ENCODE peak calls at places on chromosomes 5 and 9, in five cellular contexts. One of them, this sample, is unnamed. For H3K9me2, the result is how much of the 10 kb centered on the place peaks cover.

GRCh38 chr5:96829336-96829735 is 21.6 kb upstream of the ERAP1 start:
- DNase-seq in GM23248: no peak
- DNase-seq in hepatocyte: no peak
- DNase-seq in HCT116: no peak
- DNase-seq in MM.1S: no peak
- DNase-seq in this sample: no peak

GRCh38 chr5:9090381-9091026 is 455.4 kb downstream of the SEMA5A start:
- DNase-seq in HCT116: no peak
- DNase-seq in hepatocyte: no peak
- DNase-seq in GM23248: no peak
- DNase-seq in MM.1S: no peak
- DNase-seq in this sample: no peak

GRCh38 chr5:32996336-32996735 is 285.2 kb downstream of the NPR3 start:
- DNase-seq in MM.1S: no peak
- DNase-seq in GM23248: no peak
- DNase-seq in HCT116: no peak
- DNase-seq in hepatocyte: no peak
- DNase-seq in this sample: no peak

GRCh38 chr5:36206913-36207312 is 34.8 kb downstream of the NADK2 start:
- DNase-seq in GM23248: no peak
- DNase-seq in HCT116: no peak
- DNase-seq in hepatocyte: no peak
- DNase-seq in MM.1S: no peak
- DNase-seq in this sample: no peak

GRCh38 chr5:172429201-172429940 is 25.0 kb downstream of the SH3PXD2B start:
- DNase-seq in hepatocyte: peak
- DNase-seq in HCT116: no peak
- DNase-seq in GM23248: peak
- DNase-seq in MM.1S: no peak
- DNase-seq in this sample: no peak

GRCh38 chr9:136178061-136178772 is 26.7 kb downstream of the LHX3 start:
- DNase-seq in HCT116: no peak
- DNase-seq in GM23248: no peak
- DNase-seq in MM.1S: no peak
- DNase-seq in hepatocyte: no peak
- DNase-seq in this sample: no peak

GRCh38 chr5:152269533-152269932 is 135.5 kb downstream of the NMUR2 start:
- DNase-seq in hepatocyte: no peak
- DNase-seq in HCT116: no peak
- DNase-seq in MM.1S: peak
- DNase-seq in GM23248: no peak
- DNase-seq in this sample: no peak

GRCh38 chr5:17370651-17371050 is 127.4 kb upstream of the TAF11L2 start:
- DNase-seq in GM23248: no peak
- DNase-seq in hepatocyte: no peak
- DNase-seq in HCT116: no peak
- DNase-seq in MM.1S: no peak
- DNase-seq in this sample: no peak

GRCh38 chr5:3904584-3904983 is 309.0 kb downstream of the IRX1 start:
- DNase-seq in MM.1S: no peak
- DNase-seq in HCT116: no peak
- DNase-seq in GM23248: no peak
- DNase-seq in hepatocyte: no peak
- DNase-seq in this sample: no peak

GRCh38 chr5:146137967-146138403 is 32.6 kb upstream of the PLAC8L1 start:
- DNase-seq in HCT116: no peak
- DNase-seq in hepatocyte: peak
- DNase-seq in MM.1S: no peak
- DNase-seq in GM23248: no peak
- DNase-seq in this sample: peak

GRCh38 chr9:95999390-95999789 is 123.9 kb downstream of the ERCC6L2 start:
- DNase-seq in HCT116: no peak
- DNase-seq in MM.1S: no peak
- DNase-seq in GM23248: no peak
- DNase-seq in hepatocyte: no peak
- DNase-seq in this sample: no peak

GRCh38 chr5:123647066-123647465 is 135.1 kb downstream of the CSNK1G3 start:
- DNase-seq in hepatocyte: no peak
- DNase-seq in MM.1S: no peak
- DNase-seq in HCT116: no peak
- DNase-seq in GM23248: no peak
- DNase-seq in this sample: no peak

GRCh38 chr9:19456996-19457693 is 48.3 kb downstream of the ACER2 start:
- DNase-seq in HCT116: peak
- DNase-seq in MM.1S: no peak
- DNase-seq in hepatocyte: peak
- DNase-seq in GM23248: peak
- DNase-seq in this sample: peak

GRCh38 chr5:27474054-27474323 is 435.6 kb upstream of the CDH9 start:
- DNase-seq in hepatocyte: no peak
- DNase-seq in MM.1S: no peak
- DNase-seq in GM23248: peak
- DNase-seq in HCT116: no peak
- DNase-seq in this sample: no peak

GRCh38 chr9:126146254-126147145 is 180.1 kb upstream of the MVB12B start:
- DNase-seq in MM.1S: no peak
- DNase-seq in GM23248: peak
- DNase-seq in hepatocyte: peak
- DNase-seq in HCT116: no peak
- DNase-seq in this sample: peak

GRCh38 chr9:88972401-88972800 is 18.9 kb upstream of the S1PR3 start:
- DNase-seq in HCT116: no peak
- DNase-seq in GM23248: no peak
- DNase-seq in MM.1S: no peak
- DNase-seq in hepatocyte: no peak
- DNase-seq in this sample: no peak

GRCh38 chr5:172659909-172660628 is 19.0 kb downstream of the NEURL1B start:
- DNase-seq in GM23248: peak
- DNase-seq in HCT116: no peak
- DNase-seq in MM.1S: no peak
- DNase-seq in hepatocyte: peak
- DNase-seq in this sample: no peak

GRCh38 chr9:96078866-96079505 is 203.5 kb downstream of the ERCC6L2 start:
- DNase-seq in GM23248: no peak
- DNase-seq in hepatocyte: peak
- DNase-seq in HCT116: no peak
- DNase-seq in MM.1S: no peak
- DNase-seq in this sample: no peak

GRCh38 chr5:104412649-104413240 is 850.2 kb upstream of the NUDT12 start:
- DNase-seq in GM23248: peak
- DNase-seq in hepatocyte: peak
- DNase-seq in MM.1S: peak
- DNase-seq in HCT116: peak
- DNase-seq in this sample: peak

GRCh38 chr9:37324261-37324683 is 98.2 kb upstream of the GRHPR start:
- DNase-seq in HCT116: no peak
- DNase-seq in hepatocyte: no peak
- DNase-seq in MM.1S: no peak
- DNase-seq in GM23248: no peak
- DNase-seq in this sample: no peak

GRCh38 chr5:96079075-96079474 is 117.4 kb upstream of the ELL2 start:
- DNase-seq in hepatocyte: no peak
- DNase-seq in MM.1S: no peak
- DNase-seq in GM23248: peak
- DNase-seq in HCT116: peak
- DNase-seq in this sample: peak

GRCh38 chr9:23538604-23539003 is 287.4 kb downstream of the ELAVL2 start:
- DNase-seq in hepatocyte: no peak
- DNase-seq in GM23248: no peak
- DNase-seq in HCT116: no peak
- DNase-seq in MM.1S: no peak
- DNase-seq in this sample: no peak

GRCh38 chr5:83662558-83662957 is 58.1 kb downstream of the HAPLN1 start:
- DNase-seq in HCT116: no peak
- DNase-seq in MM.1S: no peak
- DNase-seq in GM23248: no peak
- DNase-seq in hepatocyte: no peak
- DNase-seq in this sample: no peak

GRCh38 chr5:35859101-35859661 is 2.5 kb downstream of the IL7R start:
- DNase-seq in GM23248: peak
- DNase-seq in hepatocyte: no peak
- DNase-seq in HCT116: no peak
- DNase-seq in MM.1S: no peak
- DNase-seq in this sample: peak

GRCh38 chr5:73382412-73382795 is 66.2 kb downstream of the FOXD1 start:
- DNase-seq in hepatocyte: no peak
- DNase-seq in GM23248: no peak
- DNase-seq in MM.1S: no peak
- DNase-seq in HCT116: no peak
- DNase-seq in this sample: no peak

GRCh38 chr5:18465833-18466681 is 831.8 kb downstream of the TAF11L14 start:
- DNase-seq in HCT116: no peak
- DNase-seq in GM23248: peak
- DNase-seq in hepatocyte: peak
- DNase-seq in MM.1S: peak
- DNase-seq in this sample: peak

GRCh38 chr9:126482361-126483044 is 131.2 kb upstream of the LMX1B start:
- DNase-seq in GM23248: peak
- DNase-seq in MM.1S: no peak
- DNase-seq in HCT116: no peak
- DNase-seq in hepatocyte: peak
- DNase-seq in this sample: no peak

GRCh38 chr9:105178106-105178505 is 66.3 kb upstream of the SLC44A1 start:
- DNase-seq in HCT116: no peak
- DNase-seq in hepatocyte: no peak
- DNase-seq in GM23248: no peak
- DNase-seq in MM.1S: no peak
- DNase-seq in this sample: no peak

GRCh38 chr9:5879419-5880181 is 11.1 kb upstream of the MLANA start:
- DNase-seq in hepatocyte: peak
- DNase-seq in HCT116: peak
- DNase-seq in MM.1S: no peak
- DNase-seq in GM23248: peak
- DNase-seq in this sample: peak

GRCh38 chr5:114430532-114430931 is 68.7 kb downstream of the KCNN2 start:
- DNase-seq in GM23248: no peak
- DNase-seq in hepatocyte: no peak
- DNase-seq in MM.1S: no peak
- DNase-seq in HCT116: no peak
- DNase-seq in this sample: no peak

GRCh38 chr5:114438471-114438870 is 76.6 kb downstream of the KCNN2 start:
- DNase-seq in MM.1S: no peak
- DNase-seq in HCT116: no peak
- DNase-seq in hepatocyte: no peak
- DNase-seq in GM23248: no peak
- DNase-seq in this sample: no peak

GRCh38 chr5:114435220-114435481 is 73.3 kb downstream of the KCNN2 start:
- DNase-seq in HCT116: no peak
- DNase-seq in hepatocyte: no peak
- DNase-seq in MM.1S: no peak
- DNase-seq in GM23248: no peak
- DNase-seq in this sample: no peak

GRCh38 chr5:114435885-114436299 is 74.0 kb downstream of the KCNN2 start:
- DNase-seq in hepatocyte: no peak
- DNase-seq in MM.1S: no peak
- DNase-seq in GM23248: no peak
- DNase-seq in HCT116: no peak
- DNase-seq in this sample: no peak

GRCh38 chr5:114434396-114435219 is 72.7 kb downstream of the KCNN2 start:
- DNase-seq in hepatocyte: no peak
- DNase-seq in HCT116: no peak
- DNase-seq in GM23248: no peak
- DNase-seq in MM.1S: no peak
- DNase-seq in this sample: no peak
- H3K27ac ChIP-seq in hepatocyte: no peak
- H3K27ac ChIP-seq in HCT116: no peak
- H3K27ac ChIP-seq in GM23248: no peak
- H3K27ac ChIP-seq in MM.1S: no peak
- H3K27ac ChIP-seq in this sample: no peak

GRCh38 chr5:113345261-113345940 is 89.4 kb downstream of the TSSK1B start:
- DNase-seq in MM.1S: no peak
- DNase-seq in HCT116: no peak
- DNase-seq in hepatocyte: no peak
- DNase-seq in GM23248: peak
- DNase-seq in this sample: peak

GRCh38 chr5:113338628-113339027 is 96.2 kb downstream of the TSSK1B start:
- DNase-seq in MM.1S: no peak
- DNase-seq in hepatocyte: no peak
- DNase-seq in HCT116: no peak
- DNase-seq in GM23248: peak
- DNase-seq in this sample: peak

GRCh38 chr5:113347572-113347971 is 87.2 kb downstream of the TSSK1B start:
- DNase-seq in hepatocyte: no peak
- DNase-seq in MM.1S: no peak
- DNase-seq in GM23248: no peak
- DNase-seq in HCT116: no peak
- DNase-seq in this sample: no peak

GRCh38 chr5:113340537-113340936 is 94.3 kb downstream of the TSSK1B start:
- DNase-seq in HCT116: no peak
- DNase-seq in MM.1S: peak
- DNase-seq in GM23248: peak
- DNase-seq in hepatocyte: no peak
- DNase-seq in this sample: peak

GRCh38 chr5:113343343-113343742 is 91.4 kb downstream of the TSSK1B start:
- DNase-seq in hepatocyte: peak
- DNase-seq in GM23248: peak
- DNase-seq in MM.1S: no peak
- DNase-seq in HCT116: no peak
- DNase-seq in this sample: peak
- H3K9me2 ChIP-seq in hepatocyte: under half
- H3K9me2 ChIP-seq in GM23248: under half
- H3K9me2 ChIP-seq in MM.1S: under half
- H3K9me2 ChIP-seq in HCT116: under half
- H3K9me2 ChIP-seq in this sample: under half

GRCh38 chr5:144191998-144192397 is 21.3 kb downstream of the KCTD16 start:
- DNase-seq in hepatocyte: peak
- DNase-seq in GM23248: peak
- DNase-seq in MM.1S: peak
- DNase-seq in HCT116: peak
- DNase-seq in this sample: peak
- H3K27ac ChIP-seq in hepatocyte: peak
- H3K27ac ChIP-seq in GM23248: peak
- H3K27ac ChIP-seq in MM.1S: peak
- H3K27ac ChIP-seq in HCT116: no peak
- H3K27ac ChIP-seq in this sample: no peak

GRCh38 chr5:116911074-116911473 is 336.5 kb upstream of the SEMA6A start:
- DNase-seq in hepatocyte: no peak
- DNase-seq in HCT116: no peak
- DNase-seq in GM23248: no peak
- DNase-seq in MM.1S: no peak
- DNase-seq in this sample: no peak

DNA sequence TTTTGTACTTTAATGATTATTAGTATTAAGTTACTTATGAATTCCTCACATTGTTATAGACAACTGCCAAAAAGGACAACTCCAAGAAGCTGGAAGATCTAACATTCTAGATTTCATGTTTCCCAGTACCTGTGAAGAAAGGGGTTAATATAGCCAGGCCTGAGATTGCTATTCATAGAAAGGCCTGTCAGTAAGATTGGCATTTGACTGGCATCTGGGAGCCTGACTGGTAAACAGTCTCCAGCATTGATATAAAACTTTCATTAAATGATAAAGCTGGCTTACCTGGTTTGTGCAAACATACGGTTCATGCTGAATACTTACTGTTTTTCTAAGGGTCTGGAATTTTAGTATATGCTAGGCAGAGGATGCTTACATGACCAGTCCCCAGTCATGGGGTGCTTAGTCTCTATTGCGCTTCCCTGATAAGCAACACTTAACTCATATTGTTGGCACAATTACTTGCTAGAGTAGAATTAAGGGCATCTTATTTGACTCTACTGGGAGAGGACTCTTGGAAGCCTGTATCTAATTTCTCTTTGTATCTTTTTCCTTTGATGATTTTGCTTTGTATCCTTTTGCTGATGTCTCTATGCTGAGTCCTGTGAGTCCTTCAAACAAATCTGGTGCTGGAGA is 340.4 kb upstream of the SEMA6A start:
- DNase-seq in MM.1S: no peak
- DNase-seq in hepatocyte: no peak
- DNase-seq in GM23248: no peak
- DNase-seq in HCT116: no peak
- DNase-seq in this sample: no peak
- H3K9me2 ChIP-seq in MM.1S: under half
- H3K9me2 ChIP-seq in hepatocyte: under half
- H3K9me2 ChIP-seq in GM23248: under half
- H3K9me2 ChIP-seq in HCT116: under half
- H3K9me2 ChIP-seq in this sample: under half